ENCODE peak calls at places on chromosomes 3 and 15, in seven cellular contexts. D is left ventricle myocardium superior, L is left cardiac atrium, X is PC-3, Z is right atrium auricular region, Y is AG09309, K is IMR-90. N is an unnamed sample.

GRCh38 chr3:3801510-3801841 is 2.2 kb downstream of the LRRN1 start:
- DNase-seq in D (no peak), L (no peak), X (no peak), Z (no peak), Y (no peak), K (no peak), N (no peak)

GRCh38 chr15:88476635-88477038 is 9.1 kb downstream of the MRPS11 start:
- DNase-seq in D (peak), L (no peak), X (peak), Z (no peak), Y (no peak), K (peak), N (no peak)

GRCh38 chr15:66563566-66564110 is 2.2 kb downstream of the LCTL start:
- DNase-seq in D (no peak), L (no peak), X (no peak), Z (peak), Y (no peak), K (no peak), N (no peak)

GRCh38 chr3:147120029-147120428 is 286.3 kb downstream of the ZIC4 start:
- DNase-seq in D (no peak), L (no peak), X (peak), Z (no peak), Y (no peak), K (peak), N (no peak)

GRCh38 chr3:168051579-168052183 is 44.0 kb downstream of the GOLIM4 start:
- DNase-seq in D (no peak), L (no peak), X (no peak), Z (no peak), Y (peak), K (peak), N (no peak)

GRCh38 chr15:66679043-66679656 is 22.9 kb upstream of the SMAD6 start:
- DNase-seq in D (no peak), L (no peak), X (no peak), Z (no peak), Y (no peak), K (peak), N (no peak)

GRCh38 chr3:126259411-126260391 is 79.3 kb upstream of the ALDH1L1 start:
- DNase-seq in D (peak), L (peak), X (peak), Z (no peak), Y (no peak), K (peak), N (peak)

GRCh38 chr15:45101749-45102148 is 12.2 kb downstream of the DUOX2 start:
- DNase-seq in D (no peak), L (no peak), X (no peak), Z (no peak), Y (no peak), K (no peak), N (no peak)

GRCh38 chr3:66520716-66521115 is 19.9 kb upstream of the LRIG1 start:
- DNase-seq in D (no peak), L (no peak), X (no peak), Z (no peak), Y (no peak), K (peak), N (no peak)

N was measured in stimulated activated CD4-positive, alpha-beta T cell treated with anti-CD3 and anti-CD28 coated beads, Interleukin-2, amount 100 ng/mL, for 24 hours.